ENCODE peak calls at places on chromosomes 6 and 20, in five cellular contexts. H, Z, Q, C and V are unnamed samples.

GRCh38 chr6:143556529-143556928 is 45.0 kb upstream of the FUCA2 start:
- DNase-seq in H (peak; percentile 87), C (peak; percentile 44), Z (peak; percentile 89), Q (peak; percentile 94), V (peak; percentile 64)

GRCh38 chr20:47854687-47855212 is 69.5 kb upstream of the SULF2 start:
- DNase-seq in H (no peak), Q (peak; percentile 43), Z (peak; percentile 81), C (peak; percentile 79), V (peak; percentile 38)

GRCh38 chr6:154458565-154459475 is 51.7 kb downstream of the CNKSR3 start:
- DNase-seq in Q (peak; percentile 13), C (no peak), Z (no peak), H (peak; percentile 24), V (peak; percentile 27)

GRCh38 chr6:117951783-117952182 is 44.7 kb downstream of the SLC35F1 start:
- DNase-seq in H (no peak), Q (no peak), C (no peak), Z (peak; percentile 1), V (no peak)

GRCh38 chr6:33208089-33208967 is at the start of gene RING1:
- DNase-seq in Q (peak; percentile 76), H (no peak), C (peak; percentile 73), Z (peak; percentile 75), V (peak; percentile 82)

GRCh38 chr20:23435675-23436539 is 3.6 kb upstream of the CSTL1 start:
- DNase-seq in C (peak; percentile 18), Z (peak; percentile 39), Q (no peak), H (no peak), V (no peak)

GRCh38 chr6:166900130-166900708 is 56.1 kb downstream of the RNASET2 start:
- DNase-seq in Z (no peak), H (no peak), C (no peak), Q (no peak), V (no peak)

GRCh38 chr6:160992323-160993314 is 1.1 kb downstream of the MAP3K4 start:
- DNase-seq in Q (peak; percentile 80), H (no peak), Z (peak; percentile 86), C (peak; percentile 76), V (peak; percentile 86)

GRCh38 chr20:35443003-35443402 is 5.0 kb upstream of the GDF5 start:
- DNase-seq in Z (peak; percentile 61), H (peak; percentile 59), Q (peak; percentile 85), C (peak; percentile 58), V (peak; percentile 85)

GRCh38 chr20:45138451-45139300 is 14.4 kb upstream of the WFDC12 start:
- DNase-seq in Q (no peak), Z (peak; percentile 16), C (peak; percentile 8), H (no peak), V (peak; percentile 31)

GRCh38 chr20:7926767-7927166 is 13.5 kb downstream of the HAO1 start:
- DNase-seq in C (peak; percentile 77), Z (peak; percentile 78), H (no peak), Q (peak; percentile 58), V (peak; percentile 71)

GRCh38 chr6:146123611-146124010 is 94.7 kb downstream of the GRM1 start:
- DNase-seq in C (no peak), H (no peak), Z (no peak), Q (no peak), V (no peak)

GRCh38 chr20:57625181-57625958 is 5.1 kb upstream of the ZBP1 start:
- DNase-seq in Z (no peak), Q (no peak), C (no peak), H (no peak), V (no peak)

GRCh38 chr6:166671434-166672061 is 44.5 kb upstream of the RPS6KA2 start:
- DNase-seq in Q (no peak), Z (peak; percentile 17), H (no peak), C (peak; percentile 16), V (no peak)

GRCh38 chr20:45372646-45373352 is 5.3 kb downstream of the TP53TG5 start:
- DNase-seq in Q (peak; percentile 16), H (no peak), C (no peak), Z (no peak), V (no peak)

GRCh38 chr20:34538671-34539123 is 19.8 kb upstream of the MAP1LC3A start:
- DNase-seq in C (peak; percentile 71), H (no peak), Z (peak; percentile 73), Q (peak; percentile 82), V (peak; percentile 69)

GRCh38 chr6:129340983-129341382 is 369.0 kb downstream of the ARHGAP18 start:
- DNase-seq in H (peak; percentile 76), Z (peak; percentile 44), Q (peak; percentile 98), C (peak; percentile 99), V (peak; percentile 96)

GRCh38 chr6:120355822-120356221 is 978.5 kb downstream of the TBC1D32 start:
- DNase-seq in C (peak; percentile 34), Z (no peak), Q (peak; percentile 22), H (no peak), V (peak; percentile 48)

GRCh38 chr6:34284563-34285545 is 36.0 kb upstream of the SMIM29 start:
- DNase-seq in Z (peak; percentile 99), C (peak; percentile 79), Q (peak; percentile 90), H (peak; percentile 35), V (peak; percentile 88)

GRCh38 chr20:12762725-12763124 is 246.0 kb upstream of the SPTLC3 start:
- DNase-seq in Z (peak; percentile 3), C (no peak), H (no peak), Q (no peak), V (no peak)

GRCh38 chr6:18162401-18162800 is 7.2 kb downstream of the KDM1B start:
- DNase-seq in C (no peak), H (no peak), Q (no peak), Z (no peak), V (no peak)

GRCh38 chr6:142280265-142280664 is 21.5 kb upstream of the ADGRG6 start:
- DNase-seq in C (no peak), H (no peak), Q (no peak), Z (no peak), V (no peak)

GRCh38 chr20:11585752-11586352 is 331.8 kb upstream of the BTBD3 start:
- DNase-seq in C (peak; percentile 31), Q (peak; percentile 2), H (no peak), Z (peak; percentile 64), V (peak; percentile 19)

GRCh38 chr20:16477632-16478031 is 95.6 kb downstream of the KIF16B start:
- DNase-seq in Z (peak; percentile 41), H (no peak), Q (peak; percentile 10), C (no peak), V (no peak)

GRCh38 chr6:107491059-107491609 is 1.2 kb downstream of the SOBP start:
- DNase-seq in Q (no peak), C (peak; percentile 63), Z (peak; percentile 47), H (no peak), V (peak; percentile 56)

GRCh38 chr6:166757226-166758135 is 130.4 kb upstream of the RPS6KA2 start:
- DNase-seq in Z (peak; percentile 72), H (no peak), Q (peak; percentile 20), C (peak; percentile 25), V (peak; percentile 39)

GRCh38 chr6:166619912-166620311 is 7.1 kb downstream of the RPS6KA2 start:
- DNase-seq in Z (peak; percentile 99), C (peak; percentile 98), Q (peak; percentile 99), H (peak; percentile 98), V (peak; percentile 99)

GRCh38 chr20:23368316-23369110 is 6.5 kb downstream of the GZF1 start:
- DNase-seq in C (peak; percentile 43), Q (peak; percentile 64), H (no peak), Z (peak; percentile 39), V (peak; percentile 67)

GRCh38 chr6:117487831-117488230 is 5.4 kb downstream of the DCBLD1 start:
- DNase-seq in Q (peak; percentile 71), C (peak; percentile 83), H (peak; percentile 93), Z (no peak), V (peak; percentile 32)

GRCh38 chr6:151681426-151682059 is 125.9 kb upstream of the ESR1 start:
- DNase-seq in Q (peak; percentile 50), C (peak; percentile 64), Z (peak; percentile 26), H (no peak), V (peak; percentile 50)

GRCh38 chr20:51496964-51497363 is 45.6 kb downstream of the NFATC2 start:
- DNase-seq in Q (no peak), Z (no peak), C (no peak), H (no peak), V (no peak)

GRCh38 chr6:24517659-24518538 is 23.1 kb downstream of the ALDH5A1 start:
- DNase-seq in Q (no peak), H (no peak), C (no peak), Z (no peak), V (no peak)

GRCh38 chr6:24522090-24522820 is 27.5 kb downstream of the ALDH5A1 start:
- DNase-seq in Z (peak; percentile 19), Q (no peak), C (peak; percentile 10), H (no peak), V (peak; percentile 5)

GRCh38 chr6:24524329-24524728 is 29.6 kb downstream of the ALDH5A1 start:
- DNase-seq in Q (no peak), H (no peak), Z (no peak), C (no peak), V (no peak)

GRCh38 chr6:24522821-24523175 is 28.0 kb downstream of the ALDH5A1 start:
- DNase-seq in Z (no peak), H (no peak), C (no peak), Q (no peak), V (no peak)

GRCh38 chr6:24520929-24521546 is 26.3 kb downstream of the ALDH5A1 start:
- DNase-seq in H (no peak), Q (peak; percentile 33), Z (peak; percentile 57), C (peak; percentile 35), V (peak; percentile 41)
- TF ChIP-seq CTCF in H (peak; percentile 90), Q (peak; percentile 65), Z (peak; percentile 89), C (peak; percentile 83), V (peak; percentile 82)

DNA sequence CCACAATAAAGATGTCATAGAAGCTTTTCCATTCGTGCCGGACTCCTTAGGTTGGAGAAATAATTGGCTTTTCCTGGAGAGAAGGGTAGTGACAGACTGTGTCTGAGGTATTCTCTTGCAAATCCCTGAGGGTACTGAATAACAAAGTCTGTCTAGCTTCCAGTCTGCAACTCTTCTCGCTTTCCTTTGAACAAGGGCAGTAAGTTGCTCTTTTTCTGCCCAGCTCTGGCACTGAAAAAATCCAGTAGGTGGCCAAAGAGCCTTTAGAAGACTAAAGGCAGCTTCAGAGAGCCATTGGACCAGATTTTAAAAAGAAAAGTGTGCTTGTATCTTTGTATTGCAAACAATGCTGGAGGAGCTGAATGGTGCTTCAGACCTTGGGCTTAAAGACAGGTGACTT is 20.7 kb upstream of the RREB1 start:
- DNase-seq in Z (peak; percentile 33), H (no peak), C (peak; percentile 25), Q (peak; percentile 40), V (peak; percentile 42)
- H3K4me3 ChIP-seq in Z (peak overlapping the region; percentile 42), H (peak overlapping the region; percentile 24), C (peak overlapping the region; percentile 43), Q (peak overlapping the region; percentile 46), V (peak overlapping the region; percentile 29)

GRCh38 chr6:68634503-68635411 is at the start of gene ADGRB3:
- DNase-seq in C (peak; percentile 79), H (no peak), Z (peak; percentile 70), Q (peak; percentile 39), V (peak; percentile 73)
- TF ChIP-seq CTCF in C (no peak), H (no peak), Z (peak; percentile 10), Q (no peak), V (no peak)

GRCh38 chr6:42726485-42727083 is 4.2 kb upstream of the PRPH2 start:
- DNase-seq in C (peak; percentile 93), Z (peak; percentile 96), Q (peak; percentile 93), H (peak; percentile 38), V (peak; percentile 94)
- H3K4me3 ChIP-seq in C (peak overlapping the region; percentile 41), Z (peak overlapping the region; percentile 53), Q (peak overlapping the region; percentile 50), H (peak overlapping the region; percentile 34), V (peak overlapping the region; percentile 34)